ENCODE peak calls at places on chromosomes 1 and 21, in eight cellular contexts. D, L, K, E, A, Q, X and M are unnamed samples.

GRCh38 chr21:31371715-31372114 is 27.7 kb upstream of the TIAM1 start:
- DNase-seq in D (no peak), L (no peak), K (no peak), E (no peak), A (no peak), Q (no peak), X (no peak), M (no peak)

GRCh38 chr1:10225573-10225972 is 15.2 kb downstream of the KIF1B start:
- DNase-seq in D (no peak), L (no peak), K (no peak), E (no peak), A (no peak), Q (no peak), X (no peak), M (peak)

GRCh38 chr1:111965781-111966453 is 23.6 kb downstream of the KCND3 start:
- DNase-seq in D (no peak), L (no peak), K (no peak), E (no peak), A (no peak), Q (no peak), X (no peak), M (no peak)

GRCh38 chr1:210222288-210223006 is 10.1 kb upstream of the SERTAD4 start:
- DNase-seq in D (no peak), L (no peak), K (no peak), E (no peak), A (no peak), Q (no peak), X (no peak), M (peak)

GRCh38 chr1:56491441-56491840 is 87.9 kb downstream of the PLPP3 start:
- DNase-seq in D (no peak), L (no peak), K (no peak), E (no peak), A (no peak), Q (no peak), X (no peak), M (peak)

GRCh38 chr21:43893536-43894205 is 28.6 kb downstream of the AGPAT3 start:
- DNase-seq in D (no peak), L (peak), K (no peak), E (no peak), A (no peak), Q (no peak), X (peak), M (no peak)

GRCh38 chr1:203914292-203914691 is 52.9 kb downstream of the SNRPE start:
- DNase-seq in D (no peak), L (no peak), K (no peak), E (no peak), A (no peak), Q (no peak), X (no peak), M (no peak)

GRCh38 chr1:31398246-31398645 is 14.8 kb upstream of the SERINC2 start:
- DNase-seq in D (no peak), L (no peak), K (no peak), E (no peak), A (no peak), Q (no peak), X (no peak), M (no peak)

GRCh38 chr21:25801217-25802015 is 66.6 kb downstream of the GABPA start:
- DNase-seq in D (peak), L (peak), K (peak), E (peak), A (peak), Q (peak), X (peak), M (peak)

GRCh38 chr1:32636793-32637561 is 13.4 kb downstream of the ZBTB8OS start:
- DNase-seq in D (no peak), L (no peak), K (no peak), E (no peak), A (no peak), Q (no peak), X (no peak), M (no peak)

GRCh38 chr1:201721131-201722049 is 107.6 kb upstream of the IPO9 start:
- DNase-seq in D (no peak), L (no peak), K (no peak), E (no peak), A (no peak), Q (no peak), X (no peak), M (peak)

GRCh38 chr21:27201197-27201596 is 234.3 kb upstream of the ADAMTS5 start:
- DNase-seq in D (no peak), L (no peak), K (no peak), E (no peak), A (no peak), Q (no peak), X (no peak), M (peak)

GRCh38 chr1:157798211-157798610 is 21.3 kb upstream of the FCRL2 start:
- DNase-seq in D (no peak), L (no peak), K (no peak), E (no peak), A (no peak), Q (no peak), X (no peak), M (no peak)

GRCh38 chr1:198465201-198466144 is 75.0 kb downstream of the ATP6V1G3 start:
- DNase-seq in D (no peak), L (no peak), K (no peak), E (no peak), A (peak), Q (no peak), X (no peak), M (peak)